ENCODE peak calls at places on chromosomes 4 and X, in five cellular contexts. V is H1, B is neuronal stem cell, X is mesenchymal stem cell, H is H9. W is an unnamed sample.

GRCh38 chrX:29419774-29420553 is 795.4 kb upstream of the MAGEB2 start:
- DNase-seq in B (no peak), H (no peak), V (no peak), X (peak), W (no peak)

GRCh38 chr4:176001171-176002006 is 64.3 kb upstream of the WDR17 start:
- DNase-seq in X (peak), B (peak), V (peak), H (peak), W (no peak)

GRCh38 chrX:103510031-103510430 is 9.3 kb downstream of the RAB40A start:
- DNase-seq in H (no peak), B (no peak), V (no peak), X (no peak), W (no peak)

GRCh38 chrX:77505227-77505626 is 58.0 kb downstream of the FGF16 start:
- DNase-seq in H (no peak), X (peak), B (no peak), V (no peak), W (peak)

GRCh38 chr4:121484633-121485032 is 103.8 kb upstream of the QRFPR start:
- DNase-seq in V (no peak), H (peak), X (peak), B (peak), W (peak)

GRCh38 chr4:79682801-79683217 is 274.8 kb upstream of the GK2 start:
- DNase-seq in V (no peak), B (no peak), X (no peak), H (no peak), W (no peak)

GRCh38 chr4:17565846-17566245 is 11.2 kb upstream of the LAP3 start:
- DNase-seq in H (no peak), V (no peak), B (no peak), X (no peak), W (no peak)

GRCh38 chrX:9739130-9739529 is 26.5 kb downstream of the GPR143 start:
- DNase-seq in V (no peak), H (no peak), X (no peak), B (no peak), W (no peak)

GRCh38 chr4:26252349-26252748 is 68.5 kb upstream of the RBPJ start:
- DNase-seq in B (no peak), V (no peak), H (no peak), X (peak), W (peak)

GRCh38 chrX:84729809-84730208 is 227.6 kb upstream of the HDX start:
- DNase-seq in B (peak), V (no peak), H (peak), X (peak), W (peak)

GRCh38 chrX:69153060-69153730 is 12.1 kb downstream of the PJA1 start:
- DNase-seq in X (peak), B (peak), V (no peak), H (peak), W (no peak)

GRCh38 chr4:81471361-81472248 is at the start of gene RASGEF1B:
- DNase-seq in X (peak), V (no peak), H (peak), B (peak), W (peak)

GRCh38 chrX:19986531-19986930 is 4.3 kb downstream of the BCLAF3 start:
- DNase-seq in X (no peak), V (no peak), H (no peak), B (no peak), W (no peak)

GRCh38 chr4:57374866-57375595 is 264.8 kb upstream of the IGFBP7 start:
- DNase-seq in H (no peak), B (no peak), X (no peak), V (no peak), W (no peak)

GRCh38 chrX:1242901-1243402 is 25.7 kb upstream of the CSF2RA start:
- DNase-seq in X (no peak), H (peak), B (no peak), V (no peak), W (peak)

GRCh38 chrX:15465896-15466651 is 27.1 kb downstream of the PIR start:
- DNase-seq in X (peak), B (no peak), H (peak), V (no peak), W (no peak)

GRCh38 chr4:37802068-37802666 is 24.3 kb upstream of the PGM2 start:
- DNase-seq in V (no peak), B (peak), X (peak), H (peak), W (peak)

GRCh38 chr4:3512279-3512678 is 19.9 kb downstream of the LRPAP1 start:
- DNase-seq in H (no peak), V (no peak), B (no peak), X (no peak), W (no peak)

GRCh38 chr4:122826596-122827257 is at the start of gene FGF2:
- DNase-seq in B (peak), V (peak), H (peak), X (peak), W (no peak)

GRCh38 chr4:122826000-122826595 is 533 bp upstream of the FGF2 start:
- DNase-seq in V (no peak), X (no peak), H (no peak), B (no peak), W (no peak)

GRCh38 chr4:90840828-90841227 is 713.6 kb downstream of the CCSER1 start:
- DNase-seq in H (no peak), B (no peak), V (no peak), X (no peak), W (peak)

GRCh38 chrX:152833378-152833777 is 2.5 kb downstream of the NSDHL start:
- DNase-seq in B (no peak), H (no peak), X (no peak), V (no peak), W (no peak)

GRCh38 chr4:143411527-143412480 is 75.1 kb downstream of the GAB1 start:
- DNase-seq in B (peak), X (peak), V (no peak), H (no peak), W (peak)

GRCh38 chr4:85127653-85128052 is 161.2 kb upstream of the WDFY3 start:
- DNase-seq in V (peak), B (peak), X (peak), H (peak), W (peak)

GRCh38 chrX:5965406-5965805 is 263.3 kb downstream of the NLGN4X start:
- DNase-seq in X (no peak), H (no peak), V (no peak), B (no peak), W (no peak)

GRCh38 chr4:158667651-158668198 is 4.0 kb downstream of the C4orf46 start:
- DNase-seq in B (no peak), X (peak), H (no peak), V (no peak), W (peak)

GRCh38 chr4:129218355-129218754 is 122.4 kb downstream of the C4orf33 start:
- DNase-seq in X (peak), B (peak), H (no peak), V (no peak), W (no peak)

GRCh38 chrX:136736690-136737089 is 44.0 kb downstream of the ARHGEF6 start:
- DNase-seq in X (no peak), V (no peak), H (no peak), B (no peak), W (no peak)

GRCh38 chrX:136909119-136909705 is 28.7 kb upstream of the RBMX start:
- DNase-seq in H (peak), V (peak), X (peak), B (peak), W (peak)

GRCh38 chr4:163489929-163490328 is 4.6 kb upstream of the TMA16 start:
- DNase-seq in H (no peak), V (no peak), X (no peak), B (no peak), W (no peak)
- H3K4me2 ChIP-seq in H (no peak), V (no peak), X (no peak), B (no peak), W (no peak)

DNA sequence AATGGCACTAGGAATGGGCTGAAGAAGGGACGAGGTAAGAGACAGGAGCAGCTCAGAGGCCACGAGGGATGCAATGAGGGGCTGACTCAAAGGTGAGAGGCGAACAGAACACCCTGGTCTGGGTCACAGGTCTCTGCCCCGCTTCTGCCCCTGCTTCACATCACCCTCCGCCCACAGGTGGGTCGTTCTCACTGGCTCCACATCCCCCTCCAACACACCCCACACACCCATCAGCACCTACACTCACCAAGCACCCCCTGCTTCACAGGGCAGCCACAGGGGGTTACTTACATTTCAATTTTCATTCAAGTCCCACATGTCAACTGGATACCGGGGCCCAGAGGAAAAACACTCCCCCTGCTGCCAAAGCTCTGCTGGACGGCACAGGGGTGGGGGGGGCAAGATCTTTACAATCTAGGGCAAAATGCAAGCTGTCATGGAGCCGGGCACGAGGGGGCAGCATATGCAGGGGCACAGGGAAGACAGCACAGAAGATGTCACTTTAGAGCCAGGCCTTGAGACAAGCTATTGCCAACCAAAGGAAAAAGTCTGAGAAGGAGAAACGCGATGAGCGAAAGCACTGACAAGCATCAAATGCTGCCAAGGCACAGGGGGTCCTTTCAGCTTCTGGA is 94.1 kb downstream of the AFAP1 start:
- DNase-seq in B (no peak), H (no peak), X (no peak), V (no peak), W (no peak)
- H3K14ac ChIP-seq in B (no peak), H (no peak), X (no peak), V (no peak), W (no peak)

DNA sequence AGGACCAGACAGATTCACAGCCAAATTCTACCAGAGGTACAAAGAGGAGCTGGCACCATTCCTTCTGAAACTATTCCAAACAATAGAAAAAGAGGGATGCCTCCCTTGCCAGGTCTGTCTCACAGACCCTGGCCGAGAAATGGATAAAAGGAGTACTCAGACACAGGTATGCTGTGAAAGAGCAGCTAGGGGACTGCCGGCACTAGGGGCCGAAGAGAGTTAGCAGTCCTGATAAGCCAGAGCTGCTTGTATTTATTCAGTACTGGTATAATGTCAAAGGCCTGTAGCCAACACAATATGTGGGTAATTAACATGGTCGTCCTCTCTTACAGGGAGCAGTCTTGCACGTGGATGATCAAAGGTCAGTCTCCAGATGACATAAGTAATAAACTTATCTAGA is 1042.1 kb upstream of the LCORL start:
- DNase-seq in H (peak), V (no peak), B (no peak), X (no peak), W (no peak)
- H2BK120ac ChIP-seq in H (no peak), V (no peak), B (no peak), X (no peak), W (no peak)

GRCh38 chr4:138112389-138112788 is 129.8 kb downstream of the SLC7A11 start:
- DNase-seq in V (no peak), X (no peak), B (no peak), H (no peak), W (no peak)
- H3K4me2 ChIP-seq in V (peak), X (no peak), B (no peak), H (peak), W (no peak)

GRCh38 chr4:139665079-139665689 is 435 bp upstream of the MGST2 start:
- DNase-seq in V (no peak), H (no peak), B (no peak), X (no peak), W (peak)
- H3K14ac ChIP-seq in V (no peak), H (no peak), B (no peak), X (no peak), W (peak)

DNA sequence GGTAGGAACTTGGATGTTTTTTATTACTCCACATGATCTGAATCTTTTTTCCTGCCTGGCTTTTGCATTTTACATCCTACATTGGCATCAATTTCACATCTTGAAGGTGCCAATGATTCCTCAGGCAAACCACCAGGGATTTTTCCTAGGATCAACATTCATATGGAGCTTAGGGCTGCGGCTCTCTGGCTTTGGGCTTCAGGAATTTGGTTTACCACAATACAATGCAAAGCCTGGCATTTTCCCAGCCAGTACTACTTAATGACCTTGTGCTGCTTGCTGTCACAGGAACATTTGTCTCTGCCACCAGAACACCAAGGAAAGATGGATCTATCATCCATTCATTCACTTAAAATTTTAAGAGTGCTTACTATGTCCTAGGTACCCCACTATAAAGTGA is 180.7 kb downstream of the PDGFC start:
- DNase-seq in V (no peak), H (no peak), B (peak), X (peak), W (no peak)
- H2BK120ac ChIP-seq in V (no peak), H (no peak), B (no peak), X (no peak), W (no peak)

GRCh38 chr4:78149737-78150136 is 92.6 kb downstream of the FRAS1 start:
- DNase-seq in B (no peak), X (no peak), H (no peak), V (no peak), W (no peak)
- H3K4me2 ChIP-seq in B (no peak), X (no peak), H (no peak), V (no peak), W (peak)

W was measured in trophoblast cell.